ENCODE peak calls at places on chromosomes 3 and 15, in ten cellular contexts. K is IMR-90, V is tibial artery, Y is hepatocyte, Q is GM13977, A is B cell, R is BJ, G is gastrocnemius medialis, Z is heart right ventricle, L is stomach. C is an unnamed sample.

GRCh38 chr3:9214599-9214998 is 34.8 kb downstream of the SRGAP3 start:
- DNase-seq in K (peak; percentile 39), V (no peak), Y (no peak), Q (no peak), A (no peak), R (no peak), G (no peak), Z (no peak), L (no peak), C (no peak)

GRCh38 chr3:64438837-64439236 is 213.6 kb upstream of the PRICKLE2 start:
- DNase-seq in K (no peak), V (no peak), Y (no peak), Q (no peak), A (no peak), R (no peak), G (no peak), Z (no peak), L (no peak), C (no peak)

GRCh38 chr3:193946945-193947344 is 189.0 kb upstream of the HES1 start:
- DNase-seq in K (no peak), V (no peak), Y (no peak), Q (no peak), A (no peak), R (no peak), G (no peak), Z (no peak), L (no peak), C (no peak)

GRCh38 chr15:85642693-85643058 is 152.0 kb downstream of the KLHL25 start:
- DNase-seq in K (peak; percentile 55), V (peak; percentile 85), Y (peak; percentile 35), Q (no peak), A (no peak), R (no peak), G (peak; percentile 32), Z (peak; percentile 85), L (no peak), C (peak; percentile 44)

GRCh38 chr15:64772488-64772887 is 2.9 kb downstream of the RBPMS2 start:
- DNase-seq in K (no peak), V (no peak), Y (no peak), Q (no peak), A (no peak), R (no peak), G (no peak), Z (no peak), L (no peak), C (no peak)

GRCh38 chr15:78640840-78641733 is at the start of gene CHRNB4:
- DNase-seq in K (no peak), V (no peak), Y (peak; percentile 66), Q (peak; percentile 52), A (peak; percentile 61), R (no peak), G (no peak), Z (no peak), L (no peak), C (no peak)

GRCh38 chr3:195907730-195908438 is 467 bp downstream of the TNK2 start:
- DNase-seq in K (no peak), V (peak; percentile 69), Y (peak; percentile 68), Q (peak; percentile 67), A (peak; percentile 69), R (no peak), G (peak; percentile 92), Z (peak; percentile 43), L (peak; percentile 51), C (no peak)

GRCh38 chr3:16468114-16469098 is 45.1 kb downstream of the RFTN1 start:
- DNase-seq in K (no peak), V (peak; percentile 70), Y (no peak), Q (no peak), A (no peak), R (no peak), G (no peak), Z (peak; percentile 36), L (no peak), C (no peak)

GRCh38 chr3:146274833-146275232 is 23.9 kb upstream of the PLSCR4 start:
- DNase-seq in K (peak; percentile 98), V (no peak), Y (no peak), Q (no peak), A (no peak), R (peak; percentile 82), G (no peak), Z (no peak), L (no peak), C (no peak)

GRCh38 chr3:48702320-48702921 is 14.6 kb downstream of the IP6K2 start:
- DNase-seq in K (no peak), V (no peak), Y (no peak), Q (no peak), A (no peak), R (no peak), G (no peak), Z (no peak), L (no peak), C (no peak)

GRCh38 chr3:114903213-114903612 is 243.9 kb downstream of the ZBTB20 start:
- DNase-seq in K (peak; percentile 2), V (no peak), Y (no peak), Q (no peak), A (no peak), R (no peak), G (no peak), Z (no peak), L (no peak), C (no peak)

GRCh38 chr3:83738202-83738601 is 1220.6 kb upstream of the CADM2 start:
- DNase-seq in K (no peak), V (no peak), Y (no peak), Q (no peak), A (no peak), R (no peak), G (no peak), Z (no peak), L (no peak), C (no peak)

GRCh38 chr15:42612367-42612912 is 37.0 kb downstream of the STARD9 start:
- DNase-seq in K (no peak), V (no peak), Y (no peak), Q (no peak), A (no peak), R (no peak), G (no peak), Z (no peak), L (no peak), C (no peak)

GRCh38 chr3:46089237-46090011 is 62.1 kb upstream of the XCR1 start:
- DNase-seq in K (peak; percentile 93), V (peak; percentile 83), Y (peak; percentile 45), Q (peak; percentile 45), A (no peak), R (peak; percentile 52), G (peak; percentile 41), Z (peak; percentile 51), L (peak; percentile 48), C (peak; percentile 63)

GRCh38 chr3:55435446-55435845 is 51.7 kb downstream of the WNT5A start:
- DNase-seq in K (no peak), V (no peak), Y (no peak), Q (no peak), A (no peak), R (no peak), G (no peak), Z (no peak), L (no peak), C (no peak)

GRCh38 chr3:52333869-52334557 is 17.9 kb downstream of the DNAH1 start:
- DNase-seq in K (peak; percentile 35), V (no peak), Y (peak; percentile 24), Q (no peak), A (no peak), R (no peak), G (no peak), Z (no peak), L (no peak), C (no peak)

GRCh38 chr3:144272715-144273114 is 301.1 kb downstream of the DIPK2A start:
- DNase-seq in K (no peak), V (no peak), Y (no peak), Q (no peak), A (no peak), R (no peak), G (no peak), Z (no peak), L (no peak), C (no peak)

GRCh38 chr3:76859596-76859995 is 180.3 kb upstream of the ROBO2 start:
- DNase-seq in K (peak; percentile 26), V (no peak), Y (no peak), Q (no peak), A (no peak), R (no peak), G (no peak), Z (no peak), L (no peak), C (no peak)

GRCh38 chr3:136366289-136366688 is 116.1 kb downstream of the PCCB start:
- DNase-seq in K (peak; percentile 68), V (no peak), Y (no peak), Q (no peak), A (no peak), R (no peak), G (no peak), Z (no peak), L (no peak), C (no peak)
- TF ChIP-seq CTCF in K (no peak), V (no peak), Y (no peak), Q (no peak), A (no peak), R (no peak), G (no peak), Z (no peak), L (no peak), C (no peak)

DNA sequence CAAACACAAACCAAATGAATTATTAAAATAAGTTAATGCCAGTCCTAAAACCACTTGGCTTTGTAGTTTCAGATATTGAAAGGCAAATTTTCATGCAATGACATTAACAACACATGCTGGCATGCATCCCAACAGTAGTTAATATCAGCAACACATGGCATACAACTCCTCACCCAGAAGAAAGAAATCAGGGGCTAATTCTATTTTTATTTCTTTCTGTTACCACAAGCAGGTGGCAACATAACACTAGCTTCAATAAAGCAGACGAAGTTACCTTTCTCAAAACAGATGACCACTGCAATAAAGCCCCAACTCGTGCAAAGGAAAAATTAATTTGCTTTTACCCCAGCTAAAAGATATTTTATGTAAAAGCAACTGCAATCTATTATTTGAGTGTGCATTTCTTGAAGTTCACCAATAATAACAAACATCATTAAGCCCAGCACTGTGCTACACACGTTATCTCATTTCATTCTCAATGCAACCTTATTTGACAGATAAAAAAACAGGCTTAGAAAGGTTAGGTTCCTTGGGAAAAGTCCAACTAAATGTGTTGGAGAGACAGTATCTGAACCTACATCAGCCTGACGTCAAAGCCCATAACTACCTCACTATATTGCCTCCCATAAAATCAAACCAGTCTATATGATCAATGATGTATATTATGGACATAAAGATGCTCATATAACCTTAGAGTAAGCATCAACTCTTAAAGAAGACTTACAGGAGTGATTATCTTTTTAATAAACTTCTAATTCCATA is 2.8 kb downstream of the TOP2B start:
- DNase-seq in K (peak; percentile 18), V (no peak), Y (no peak), Q (no peak), A (no peak), R (no peak), G (no peak), Z (no peak), L (no peak), C (no peak)
- TF ChIP-seq CTCF in K (no peak), V (no peak), Y (no peak), Q (peak; percentile 15), A (peak; percentile 50), R (no peak), G (no peak), Z (no peak), L (no peak), C (no peak)

GRCh38 chr15:63353261-63353660 is 28.4 kb downstream of the CA12 start:
- DNase-seq in K (no peak), V (no peak), Y (no peak), Q (no peak), A (no peak), R (no peak), G (no peak), Z (no peak), L (no peak), C (no peak)
- TF ChIP-seq CTCF in K (no peak), V (no peak), Y (no peak), Q (no peak), A (no peak), R (no peak), G (no peak), Z (no peak), L (no peak), C (no peak)

GRCh38 chr3:19146685-19147650 is 1.3 kb upstream of the KCNH8 start:
- DNase-seq in K (peak; percentile 20), V (peak; percentile 70), Y (peak; percentile 89), Q (peak; percentile 70), A (peak; percentile 79), R (no peak), G (peak; percentile 9), Z (peak; percentile 62), L (peak; percentile 76), C (peak; percentile 7)
- TF ChIP-seq CTCF in K (peak; percentile 17), V (peak; percentile 45), Y (peak; percentile 49), Q (peak; percentile 47), A (peak; percentile 72), R (peak; percentile 55), G (peak; percentile 45), Z (peak; percentile 33), L (peak; percentile 39), C (peak; percentile 57)

C was measured in thoracic aorta.